ENCODE peak calls at places on chromosomes 1 and 21, in four cellular contexts. H, C, L and S are unnamed samples.

GRCh38 chr1:16888806-16889178 is 7.0 kb upstream of the RNU1-2 start:
- DNase-seq in H (no peak), C (no peak), L (no peak), S (peak; percentile 57)

GRCh38 chr21:42652527-42653491 is 612 bp upstream of the PDE9A start:
- DNase-seq in L (peak; percentile 60), C (no peak), H (peak; percentile 31), S (peak; percentile 52)

GRCh38 chr1:228448372-228448771 is 31.7 kb upstream of the TRIM17 start:
- DNase-seq in C (no peak), H (no peak), L (no peak), S (no peak)

GRCh38 chr1:181391297-181391905 is 91.9 kb upstream of the CACNA1E start:
- DNase-seq in H (no peak), L (no peak), C (no peak), S (no peak)

GRCh38 chr1:231731262-231731661 is 104.7 kb downstream of the DISC1 start:
- DNase-seq in H (no peak), C (no peak), L (no peak), S (no peak)

GRCh38 chr1:44332505-44332904 is 22.6 kb downstream of the ERI3 start:
- DNase-seq in C (no peak), L (no peak), H (no peak), S (no peak)

GRCh38 chr1:184624051-184624450 is 130.6 kb downstream of the EDEM3 start:
- DNase-seq in H (no peak), L (no peak), C (no peak), S (no peak)

GRCh38 chr1:38558476-38559179 is 300.9 kb downstream of the RRAGC start:
- DNase-seq in C (peak; percentile 38), L (no peak), H (no peak), S (no peak)

GRCh38 chr1:145846191-145846590 is 761 bp downstream of the NUDT17 start:
- DNase-seq in L (peak; percentile 69), C (no peak), H (peak; percentile 31), S (peak; percentile 46)

GRCh38 chr1:183869671-183870070 is 64.8 kb downstream of the RGL1 start:
- DNase-seq in L (no peak), H (peak; percentile 24), C (no peak), S (no peak)

GRCh38 chr1:157369808-157370521 is 182.3 kb downstream of the FCRL5 start:
- DNase-seq in H (peak; percentile 43), L (peak; percentile 67), C (peak; percentile 30), S (peak; percentile 71)

GRCh38 chr1:167052389-167052788 is 37.8 kb downstream of the GPA33 start:
- DNase-seq in H (no peak), L (peak; percentile 58), C (no peak), S (no peak)

GRCh38 chr1:241551759-241552638 is 19.8 kb downstream of the KMO start:
- DNase-seq in H (peak; percentile 10), C (peak; percentile 46), L (peak; percentile 52), S (no peak)

GRCh38 chr1:184300446-184300845 is 86.4 kb upstream of the C1orf21 start:
- DNase-seq in L (no peak), C (no peak), H (peak; percentile 76), S (peak; percentile 52)

GRCh38 chr1:59124166-59124565 is 172.7 kb upstream of the FGGY start:
- DNase-seq in H (peak; percentile 61), C (no peak), L (no peak), S (no peak)

GRCh38 chr1:99590578-99591209 is 55.2 kb upstream of the PALMD start:
- DNase-seq in L (no peak), C (no peak), H (peak; percentile 94), S (peak; percentile 99)
- TF ChIP-seq FOS in L (no peak), C (no peak), H (peak; percentile 28), S (peak; percentile 92)

DNA sequence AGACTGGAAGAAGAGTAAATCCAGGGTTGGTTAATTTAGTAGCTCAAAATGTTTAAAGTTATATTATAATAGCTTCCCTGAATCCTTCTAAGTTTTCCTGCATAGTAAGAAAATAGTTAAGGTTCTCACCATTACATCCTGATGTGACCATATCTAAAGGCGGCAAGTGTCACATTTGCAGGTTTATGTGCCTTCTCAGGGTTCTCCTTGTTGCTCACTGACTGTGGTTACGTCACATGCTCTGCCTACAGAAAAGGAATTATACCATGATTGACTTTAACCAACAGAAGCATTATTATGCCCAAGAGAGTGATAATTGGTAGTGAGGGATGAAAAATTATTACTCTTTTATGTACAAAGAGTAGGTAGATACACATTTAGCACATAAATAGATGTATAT is 539.8 kb downstream of the PTPRC start:
- DNase-seq in C (no peak), L (no peak), H (no peak), S (no peak)
- TF ChIP-seq FOS in C (no peak), L (no peak), H (no peak), S (no peak)

DNA sequence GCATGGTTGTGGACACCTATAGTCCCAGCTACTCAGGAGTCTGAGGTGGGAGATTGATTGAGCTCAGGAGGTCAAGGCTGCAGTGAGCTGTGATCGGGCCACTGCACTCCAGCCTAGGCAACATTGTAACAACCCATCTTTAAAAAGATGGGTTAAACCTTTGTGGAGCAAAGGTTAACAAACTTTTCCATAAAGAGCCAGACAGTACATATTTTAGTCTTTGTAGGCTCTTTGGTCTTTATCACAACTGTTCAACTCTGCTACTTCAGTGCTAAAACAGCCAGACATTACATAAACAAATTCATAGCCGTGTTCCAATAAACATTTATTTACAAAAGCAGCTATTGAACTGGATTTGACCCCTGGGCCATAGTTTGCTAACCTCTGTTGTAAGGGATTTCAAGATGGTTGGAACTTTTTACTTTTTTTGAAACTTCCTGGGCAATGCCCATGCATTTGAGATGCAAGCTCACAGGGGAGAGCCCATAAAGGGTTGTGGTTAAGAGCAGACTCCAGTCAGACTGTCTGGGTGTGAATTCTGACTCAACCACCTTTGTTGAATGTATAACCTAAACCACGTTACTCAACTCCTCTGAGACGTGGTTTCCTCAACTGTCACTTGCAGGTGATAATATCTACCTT is 10.8 kb downstream of the INAVA start:
- DNase-seq in H (no peak), L (no peak), C (no peak), S (no peak)
- TF ChIP-seq FOS in H (no peak), L (no peak), C (no peak), S (no peak)

GRCh38 chr1:11334261-11334804 is 61.3 kb downstream of the UBIAD1 start:
- DNase-seq in L (no peak), H (no peak), C (no peak), S (no peak)
- TF ChIP-seq FOS in L (no peak), H (no peak), C (no peak), S (no peak)

DNA sequence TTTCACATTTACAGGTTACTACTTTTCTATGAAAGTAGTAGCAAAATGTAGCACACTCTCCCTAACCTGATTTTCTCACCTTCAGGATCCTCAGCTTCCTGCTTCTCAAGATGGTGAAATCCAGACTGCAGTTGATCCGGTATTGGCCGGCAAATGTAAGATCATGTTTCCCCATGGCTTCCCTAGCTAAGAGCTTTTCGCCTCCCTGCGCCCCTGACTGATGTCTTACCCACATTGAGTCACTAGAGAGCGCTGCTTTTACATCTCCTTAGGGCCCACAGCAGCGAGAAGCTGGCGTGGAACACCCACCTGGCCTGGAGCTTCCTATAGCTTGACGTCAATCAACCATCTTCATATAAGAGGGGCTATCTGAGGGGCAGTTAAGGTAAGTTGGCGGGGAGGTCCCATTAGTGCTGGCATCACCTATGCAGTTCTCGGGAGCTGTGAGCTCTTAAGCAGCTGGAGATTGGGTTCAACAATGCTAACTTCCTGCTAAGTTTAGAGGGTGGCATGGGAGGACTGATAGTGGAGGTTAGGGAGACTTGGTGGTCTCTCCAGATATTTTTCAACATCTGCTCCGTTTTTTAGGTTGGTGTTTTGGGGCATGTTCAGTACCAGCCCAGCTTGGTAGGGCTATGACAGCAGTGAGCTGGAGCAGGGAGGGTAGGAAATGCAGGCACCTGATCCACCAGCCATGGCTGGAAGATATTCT is 5.5 kb downstream of the PTPN7 start:
- DNase-seq in C (no peak), L (peak; percentile 60), H (peak; percentile 76), S (peak; percentile 59)
- TF ChIP-seq FOS in C (no peak), L (no peak), H (no peak), S (no peak)

DNA sequence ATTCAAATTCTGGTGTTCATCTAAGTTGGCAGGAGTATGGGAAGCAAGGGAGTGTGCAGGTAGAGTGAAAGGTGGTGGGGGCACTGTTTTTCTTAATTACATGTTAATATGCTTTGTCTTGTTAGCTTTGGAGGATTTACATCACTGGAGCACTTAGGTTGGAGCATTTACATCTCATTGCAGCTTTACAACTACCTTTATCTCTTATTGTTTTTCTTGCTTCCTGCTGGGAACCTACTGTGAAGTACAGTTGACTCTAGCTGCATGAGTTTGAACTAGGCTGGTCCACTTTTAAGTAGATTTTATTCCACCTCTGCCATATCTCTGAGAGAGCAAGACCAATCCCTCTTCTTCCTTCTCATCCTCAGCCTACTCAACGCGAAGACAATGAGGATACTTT is 554.8 kb upstream of the B3GALT2 start:
- DNase-seq in L (no peak), C (no peak), H (no peak), S (no peak)
- TF ChIP-seq FOS in L (no peak), C (no peak), H (no peak), S (no peak)